ENCODE peak calls at places on chromosomes 11 and 22, in six cellular contexts. C, M, S, G, T and B are unnamed samples.

GRCh38 chr11:110711776-110712642 is at the start of gene ARHGAP20:
- DNase-seq in C (peak; percentile 88), M (no peak), S (peak; percentile 85), G (peak; percentile 71), T (no peak), B (peak; percentile 14)

GRCh38 chr11:122423283-122423682 is 232.2 kb upstream of the UBASH3B start:
- DNase-seq in C (no peak), M (no peak), S (no peak), G (no peak), T (no peak), B (no peak)

GRCh38 chr11:62345862-62346261 is 8.6 kb downstream of the ASRGL1 start:
- DNase-seq in C (no peak), M (no peak), S (no peak), G (no peak), T (no peak), B (no peak)

GRCh38 chr11:127640822-127641485 is 640.4 kb upstream of the KIRREL3 start:
- DNase-seq in C (no peak), M (peak; percentile 30), S (no peak), G (no peak), T (no peak), B (no peak)

GRCh38 chr11:119709638-119710346 is 19.2 kb downstream of the NECTIN1 start:
- DNase-seq in C (peak; percentile 93), M (no peak), S (no peak), G (peak; percentile 53), T (no peak), B (no peak)

GRCh38 chr11:121367434-121367833 is 74.9 kb downstream of the SC5D start:
- DNase-seq in C (no peak), M (no peak), S (no peak), G (no peak), T (no peak), B (no peak)

GRCh38 chr11:106424111-106424510 is 346.6 kb downstream of the AASDHPPT start:
- DNase-seq in C (no peak), M (no peak), S (no peak), G (no peak), T (peak; percentile 89), B (no peak)

GRCh38 chr11:1870326-1870696 is 17.4 kb downstream of the LSP1 start:
- DNase-seq in C (no peak), M (no peak), S (no peak), G (no peak), T (no peak), B (no peak)

GRCh38 chr11:72576661-72577060 is 97.6 kb downstream of the PDE2A start:
- DNase-seq in C (no peak), M (no peak), S (no peak), G (no peak), T (no peak), B (no peak)

GRCh38 chr22:46287873-46288751 is 8.6 kb upstream of the GTSE1 start:
- DNase-seq in C (no peak), M (no peak), S (no peak), G (no peak), T (no peak), B (no peak)

GRCh38 chr11:30774451-30774850 is 188.3 kb upstream of the MPPED2 start:
- DNase-seq in C (no peak), M (no peak), S (no peak), G (no peak), T (no peak), B (no peak)

GRCh38 chr22:39174498-39175120 is 22.1 kb upstream of the CBX7 start:
- DNase-seq in C (no peak), M (no peak), S (peak; percentile 35), G (peak; percentile 99), T (peak; percentile 47), B (peak; percentile 86)

GRCh38 chr11:32231909-32232493 is 141.1 kb downstream of the RCN1 start:
- DNase-seq in C (peak; percentile 27), M (no peak), S (peak; percentile 66), G (peak; percentile 64), T (peak; percentile 50), B (peak; percentile 35)

GRCh38 chr22:50061141-50061823 is 3.2 kb upstream of the TTLL8 start:
- DNase-seq in C (no peak), M (no peak), S (no peak), G (no peak), T (no peak), B (no peak)

GRCh38 chr22:32823024-32823730 is 21.7 kb downstream of the TIMP3 start:
- DNase-seq in C (no peak), M (no peak), S (peak; percentile 70), G (peak; percentile 78), T (peak; percentile 43), B (peak; percentile 25)

GRCh38 chr11:8282621-8283509 is 19.2 kb upstream of the LMO1 start:
- DNase-seq in C (no peak), M (no peak), S (no peak), G (peak; percentile 47), T (no peak), B (no peak)